ENCODE peak calls at places on chromosomes 13 and 19, in seven cellular contexts. C is GM04503, W is C1 segment of cervical spinal cord, X is A172, B is NCI-H2081, I is head of caudate nucleus, F is ovary. H is an unnamed sample.

GRCh38 chr13:100513987-100514670 is 74.5 kb downstream of the GGACT start:
- DNase-seq in C (no peak), W (no peak), X (peak; percentile 31), B (peak; percentile 82), I (no peak), F (no peak), H (peak; percentile 42)

GRCh38 chr19:35061583-35062373 is 20.3 kb downstream of the HPN start:
- DNase-seq in C (no peak), W (no peak), X (no peak), B (no peak), I (no peak), F (no peak), H (peak; percentile 19)

GRCh38 chr13:100478107-100478809 is 110.3 kb downstream of the GGACT start:
- DNase-seq in C (no peak), W (no peak), X (no peak), B (no peak), I (no peak), F (no peak), H (no peak)

GRCh38 chr19:35045667-35046300 is 4.3 kb downstream of the HPN start:
- DNase-seq in C (no peak), W (peak; percentile 25), X (no peak), B (no peak), I (peak; percentile 63), F (peak; percentile 14), H (no peak)

GRCh38 chr19:16897572-16898056 is 8.8 kb downstream of the F2RL3 start:
- DNase-seq in C (no peak), W (peak; percentile 36), X (no peak), B (no peak), I (no peak), F (no peak), H (peak; percentile 16)

GRCh38 chr13:46288570-46289259 is 77.0 kb downstream of the LRRC63 start:
- DNase-seq in C (no peak), W (no peak), X (peak; percentile 28), B (peak; percentile 42), I (peak; percentile 11), F (no peak), H (peak; percentile 67)

GRCh38 chr19:11577451-11578341 is at the start of gene ACP5:
- DNase-seq in C (no peak), W (no peak), X (peak; percentile 32), B (no peak), I (no peak), F (no peak), H (peak; percentile 34)

GRCh38 chr13:42574011-42574410 is at the start of gene TNFSF11:
- DNase-seq in C (no peak), W (no peak), X (no peak), B (no peak), I (no peak), F (no peak), H (no peak)

GRCh38 chr13:27556109-27556508 is 64.2 kb downstream of the LNX2 start:
- DNase-seq in C (no peak), W (no peak), X (peak; percentile 23), B (no peak), I (peak; percentile 20), F (no peak), H (peak; percentile 83)

GRCh38 chr19:6100284-6100915 is 9.9 kb downstream of the RFX2 start:
- DNase-seq in C (no peak), W (no peak), X (no peak), B (no peak), I (no peak), F (no peak), H (no peak)

GRCh38 chr13:30892966-30893365 is 13.1 kb upstream of the MEDAG start:
- DNase-seq in C (no peak), W (no peak), X (peak; percentile 20), B (no peak), I (no peak), F (peak; percentile 47), H (peak; percentile 72)

GRCh38 chr13:105033999-105034398 is 1501.5 kb downstream of the EFNB2 start:
- DNase-seq in C (no peak), W (no peak), X (no peak), B (no peak), I (no peak), F (no peak), H (no peak)

GRCh38 chr13:29589967-29590366 is 5.5 kb downstream of the SLC7A1 start:
- DNase-seq in C (no peak), W (no peak), X (no peak), B (no peak), I (no peak), F (no peak), H (no peak)

GRCh38 chr13:66618702-66619101 is 611.4 kb downstream of the PCDH9 start:
- DNase-seq in C (no peak), W (no peak), X (peak; percentile 32), B (peak; percentile 15), I (no peak), F (no peak), H (peak; percentile 58)

GRCh38 chr13:78098249-78098648 is 179.6 kb upstream of the EDNRB start:
- DNase-seq in C (no peak), W (no peak), X (no peak), B (no peak), I (no peak), F (no peak), H (no peak)